ENCODE peak calls at places on chromosomes 4 and X, in ten cellular contexts. L is Karpas-422, O is lower lobe of right lung, F is A549, P is psoas muscle, K is transverse colon, I is AG04450, C is OCI-LY7, D is fibroblast of lung, N is tibial artery. U is an unnamed sample.
A peak's percentile ranks its signal among the peaks of the same experiment; 100 is the strongest.

GRCh38 chrX:139112432-139112831 is 400.9 kb upstream of the FGF13 start:
- DNase-seq in L (no peak), O (no peak), F (no peak), P (no peak), K (no peak), I (no peak), C (no peak), D (peak; percentile 76), N (no peak), U (no peak)

GRCh38 chr4:14925471-14925870 is 76.8 kb upstream of the CPEB2 start:
- DNase-seq in L (no peak), O (no peak), F (no peak), P (no peak), K (no peak), I (no peak), C (no peak), D (no peak), N (no peak), U (no peak)

GRCh38 chrX:15233416-15234015 is 36.4 kb downstream of the ASB9 start:
- DNase-seq in L (no peak), O (no peak), F (no peak), P (no peak), K (no peak), I (no peak), C (no peak), D (no peak), N (no peak), U (no peak)

GRCh38 chr4:23337292-23337691 is 552.6 kb downstream of the PPARGC1A start:
- DNase-seq in L (peak; percentile 70), O (no peak), F (no peak), P (no peak), K (no peak), I (no peak), C (peak; percentile 43), D (no peak), N (no peak), U (no peak)

GRCh38 chr4:128606173-128606572 is 203.3 kb upstream of the JADE1 start:
- DNase-seq in L (no peak), O (no peak), F (peak; percentile 51), P (peak; percentile 77), K (no peak), I (no peak), C (no peak), D (peak; percentile 81), N (no peak), U (no peak)

GRCh38 chrX:67693928-67694327 is 150.1 kb downstream of the AR start:
- DNase-seq in L (no peak), O (no peak), F (no peak), P (no peak), K (no peak), I (no peak), C (no peak), D (peak; percentile 48), N (no peak), U (no peak)

GRCh38 chr4:185115827-185116232 is 27.2 kb upstream of the SLC25A4 start:
- DNase-seq in L (no peak), O (no peak), F (peak; percentile 11), P (peak; percentile 65), K (peak; percentile 24), I (peak; percentile 93), C (no peak), D (peak; percentile 85), N (no peak), U (no peak)

GRCh38 chr4:81164623-81165416 is 50.2 kb downstream of the PRKG2 start:
- DNase-seq in L (no peak), O (no peak), F (peak; percentile 64), P (no peak), K (peak; percentile 43), I (peak; percentile 8), C (no peak), D (peak; percentile 77), N (no peak), U (no peak)

GRCh38 chr4:182671231-182671630 is 246.0 kb downstream of the DCTD start:
- DNase-seq in L (no peak), O (no peak), F (no peak), P (no peak), K (no peak), I (no peak), C (no peak), D (no peak), N (no peak), U (no peak)

GRCh38 chr4:145613546-145614234 is 5.5 kb upstream of the MMAA start:
- DNase-seq in L (no peak), O (no peak), F (no peak), P (no peak), K (no peak), I (no peak), C (no peak), D (no peak), N (no peak), U (no peak)

GRCh38 chr4:88456757-88457306 is at the start of gene HERC5:
- DNase-seq in L (no peak), O (peak; percentile 94), F (peak; percentile 93), P (peak; percentile 93), K (peak; percentile 94), I (peak; percentile 23), C (peak; percentile 80), D (peak; percentile 87), N (peak; percentile 90), U (peak; percentile 90)

GRCh38 chr4:151788021-151788420 is 27.2 kb upstream of the GATB start:
- DNase-seq in L (no peak), O (no peak), F (no peak), P (no peak), K (no peak), I (no peak), C (no peak), D (no peak), N (no peak), U (no peak)

GRCh38 chr4:109815151-109816081 is at the start of gene GAR1:
- DNase-seq in L (peak; percentile 96), O (peak; percentile 95), F (peak; percentile 92), P (peak; percentile 93), K (peak; percentile 95), I (peak; percentile 77), C (peak; percentile 95), D (peak; percentile 96), N (peak; percentile 89), U (peak; percentile 81)

GRCh38 chr4:72701987-72702819 is 133.2 kb upstream of the ADAMTS3 start:
- DNase-seq in L (peak; percentile 78), O (no peak), F (peak; percentile 45), P (no peak), K (no peak), I (peak; percentile 10), C (peak; percentile 65), D (peak; percentile 58), N (peak; percentile 25), U (no peak)

GRCh38 chr4:52059372-52059771 is 8.3 kb downstream of the SPATA18 start:
- DNase-seq in L (no peak), O (no peak), F (peak; percentile 5), P (no peak), K (peak; percentile 23), I (no peak), C (no peak), D (peak; percentile 83), N (no peak), U (no peak)

GRCh38 chrX:104307341-104307740 is 52.6 kb upstream of the ESX1 start:
- DNase-seq in L (no peak), O (no peak), F (no peak), P (no peak), K (no peak), I (no peak), C (no peak), D (peak; percentile 53), N (no peak), U (no peak)
- H3K9me3 ChIP-seq in L (no peaks in the 10 kb centered on the region), O (no peaks in the 10 kb centered on the region), F (no peaks in the 10 kb centered on the region), P (no peaks in the 10 kb centered on the region), K (no peaks in the 10 kb centered on the region), I (no peaks in the 10 kb centered on the region), C (no peaks in the 10 kb centered on the region), D (no peaks in the 10 kb centered on the region), N (no peaks in the 10 kb centered on the region), U (no peaks in the 10 kb centered on the region)

GRCh38 chrX:34917146-34917545 is 25.4 kb upstream of the FAM47B start:
- DNase-seq in L (no peak), O (no peak), F (no peak), P (no peak), K (no peak), I (no peak), C (no peak), D (no peak), N (no peak), U (no peak)
- H3K9me3 ChIP-seq in L (peaks cover 11% of the 10 kb centered on the region), O (no peaks in the 10 kb centered on the region), F (no peaks in the 10 kb centered on the region), P (no peaks in the 10 kb centered on the region), K (no peaks in the 10 kb centered on the region), I (no peaks in the 10 kb centered on the region), C (no peaks in the 10 kb centered on the region), D (no peaks in the 10 kb centered on the region), N (no peaks in the 10 kb centered on the region), U (no peaks in the 10 kb centered on the region)

GRCh38 chrX:74853255-74853654 is 72.0 kb downstream of the NEXMIF start:
- DNase-seq in L (no peak), O (no peak), F (no peak), P (no peak), K (no peak), I (no peak), C (no peak), D (no peak), N (no peak), U (no peak)
- H3K9me3 ChIP-seq in L (peaks cover 37% of the 10 kb centered on the region), O (peaks cover 7% of the 10 kb centered on the region), F (no peaks in the 10 kb centered on the region), P (peaks cover 32% of the 10 kb centered on the region), K (no peaks in the 10 kb centered on the region), I (peaks cover 4% of the 10 kb centered on the region), C (no peaks in the 10 kb centered on the region), D (no peaks in the 10 kb centered on the region), N (peaks cover 57% of the 10 kb centered on the region), U (no peaks in the 10 kb centered on the region)

GRCh38 chrX:70494441-70494840 is 49.8 kb downstream of the DLG3 start:
- DNase-seq in L (no peak), O (no peak), F (no peak), P (no peak), K (no peak), I (no peak), C (no peak), D (no peak), N (no peak), U (no peak)

GRCh38 chrX:70497026-70497425 is 52.4 kb downstream of the DLG3 start:
- DNase-seq in L (no peak), O (no peak), F (no peak), P (no peak), K (no peak), I (no peak), C (no peak), D (no peak), N (no peak), U (no peak)

GRCh38 chrX:70498129-70498528 is 53.5 kb downstream of the DLG3 start:
- DNase-seq in L (no peak), O (no peak), F (no peak), P (no peak), K (no peak), I (no peak), C (no peak), D (no peak), N (no peak), U (no peak)

GRCh38 chrX:70500826-70501225 is 56.2 kb downstream of the DLG3 start:
- DNase-seq in L (no peak), O (no peak), F (no peak), P (no peak), K (no peak), I (no peak), C (no peak), D (no peak), N (no peak), U (no peak)

DNA sequence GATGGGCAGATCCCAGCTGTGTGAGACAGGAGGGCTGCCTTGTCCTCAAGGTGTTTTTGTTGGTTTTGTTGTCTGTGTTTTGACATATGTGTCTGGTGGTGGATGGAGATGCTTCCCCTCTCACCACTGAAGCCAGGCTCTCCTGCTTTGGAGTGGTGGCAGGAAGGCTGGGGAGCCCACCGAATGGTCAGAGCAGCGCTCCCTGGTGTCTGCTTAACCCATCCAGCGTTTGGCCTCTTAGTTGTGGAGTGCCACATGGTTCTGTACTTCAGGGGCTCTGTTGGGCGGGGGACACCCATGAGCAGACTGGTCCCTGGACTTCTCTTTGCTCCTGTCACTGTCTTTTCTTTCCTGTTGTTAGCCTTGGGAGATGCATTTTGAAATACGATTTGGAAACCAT is 51.9 kb downstream of the DLG3 start:
- DNase-seq in L (no peak), O (no peak), F (no peak), P (no peak), K (no peak), I (no peak), C (no peak), D (no peak), N (no peak), U (no peak)
- H3K9me3 ChIP-seq in L (no peaks in the 10 kb centered on the region), O (no peaks in the 10 kb centered on the region), F (no peaks in the 10 kb centered on the region), P (no peaks in the 10 kb centered on the region), K (no peaks in the 10 kb centered on the region), I (no peaks in the 10 kb centered on the region), C (no peaks in the 10 kb centered on the region), D (no peaks in the 10 kb centered on the region), N (no peaks in the 10 kb centered on the region), U (no peaks in the 10 kb centered on the region)